ENCODE peak calls at places on chromosomes 3 and 15, in six cellular contexts. K is GM23248, R is GM23338, J is HCT116, D is PC-3, C is MM.1S. Q is an unnamed sample.

GRCh38 chr15:56929389-56929788 is 10.9 kb downstream of the TCF12 start:
- DNase-seq in K (peak), R (no peak), J (no peak), D (peak), C (no peak), Q (no peak)

GRCh38 chr3:130014526-130014925 is 40.0 kb downstream of the TRH start:
- DNase-seq in K (peak), R (no peak), J (no peak), D (no peak), C (no peak), Q (no peak)

GRCh38 chr3:161890147-161890625 is 393.6 kb downstream of the OTOL1 start:
- DNase-seq in K (peak), R (no peak), J (peak), D (peak), C (no peak), Q (no peak)

GRCh38 chr3:23748398-23749110 is 57.2 kb upstream of the UBE2E1 start:
- DNase-seq in K (peak), R (no peak), J (no peak), D (peak), C (no peak), Q (no peak)

GRCh38 chr3:157248590-157249425 is 88.9 kb upstream of the CCNL1 start:
- DNase-seq in K (peak), R (no peak), J (peak), D (peak), C (peak), Q (no peak)

GRCh38 chr3:139935866-139936817 is 1.2 kb downstream of the CLSTN2 start:
- DNase-seq in K (peak), R (peak), J (no peak), D (no peak), C (no peak), Q (no peak)

GRCh38 chr15:32778391-32779176 is 60.8 kb downstream of the GREM1 start:
- DNase-seq in K (no peak), R (no peak), J (no peak), D (peak), C (no peak), Q (no peak)

GRCh38 chr3:126696701-126697267 is 7.3 kb upstream of the CHCHD6 start:
- DNase-seq in K (no peak), R (no peak), J (no peak), D (no peak), C (no peak), Q (no peak)

GRCh38 chr3:97910931-97911351 is 61.3 kb downstream of the RIOX2 start:
- DNase-seq in K (no peak), R (no peak), J (no peak), D (no peak), C (no peak), Q (peak)

GRCh38 chr15:50873935-50874353 is 34.5 kb upstream of the AP4E1 start:
- DNase-seq in K (no peak), R (no peak), J (no peak), D (no peak), C (peak), Q (no peak)
- H3K4me3 ChIP-seq in K (no peak), R (no peak), J (no peak), D (no peak), C (no peak), Q (no peak)

GRCh38 chr3:110533089-110533488 is 538.5 kb upstream of the NECTIN3 start:
- DNase-seq in K (peak), R (no peak), J (no peak), D (no peak), C (no peak), Q (no peak)
- TF ChIP-seq EZH2phosphoT487 in K (no peak), R (no peak), J (no peak), D (no peak), C (no peak), Q (no peak)

GRCh38 chr15:50244959-50245624 is 20.4 kb downstream of the HDC start:
- DNase-seq in K (no peak), R (no peak), J (no peak), D (no peak), C (no peak), Q (no peak)

GRCh38 chr15:50249704-50250103 is 15.8 kb downstream of the HDC start:
- DNase-seq in K (no peak), R (no peak), J (no peak), D (no peak), C (no peak), Q (no peak)

GRCh38 chr15:50250789-50251394 is 14.6 kb downstream of the HDC start:
- DNase-seq in K (no peak), R (no peak), J (no peak), D (no peak), C (no peak), Q (no peak)

GRCh38 chr15:50248994-50249586 is 16.4 kb downstream of the HDC start:
- DNase-seq in K (peak), R (no peak), J (no peak), D (no peak), C (no peak), Q (no peak)

GRCh38 chr15:50247819-50248650 is 17.5 kb downstream of the HDC start:
- DNase-seq in K (no peak), R (no peak), J (no peak), D (no peak), C (peak), Q (no peak)
- H3K4me3 ChIP-seq in K (no peak), R (no peak), J (no peak), D (no peak), C (peak), Q (no peak)

DNA sequence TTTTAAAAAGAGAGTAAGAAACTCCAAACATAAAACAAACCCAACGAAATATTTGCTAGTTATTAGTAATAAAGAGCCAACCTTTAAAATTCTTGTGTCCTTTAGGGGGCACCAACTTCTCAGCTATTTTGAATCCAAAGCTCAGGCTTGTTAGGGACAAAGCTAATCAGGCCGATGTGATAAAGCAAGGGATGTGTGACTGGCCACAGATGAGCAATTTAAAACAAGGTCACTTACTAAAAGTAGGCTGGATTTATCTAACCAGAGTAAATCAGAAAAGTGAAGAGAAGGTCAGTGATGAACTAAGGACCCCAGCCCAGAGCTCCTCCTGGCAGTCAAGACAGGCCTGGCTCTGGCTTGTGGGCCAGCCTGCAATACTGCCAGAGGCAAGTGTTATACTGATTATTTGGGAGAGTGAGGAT is 108.5 kb downstream of the CYP19A1 start:
- DNase-seq in K (peak), R (peak), J (no peak), D (peak), C (peak), Q (peak)
- TF ChIP-seq EZH2phosphoT487 in K (no peak), R (no peak), J (no peak), D (no peak), C (no peak), Q (no peak)

DNA sequence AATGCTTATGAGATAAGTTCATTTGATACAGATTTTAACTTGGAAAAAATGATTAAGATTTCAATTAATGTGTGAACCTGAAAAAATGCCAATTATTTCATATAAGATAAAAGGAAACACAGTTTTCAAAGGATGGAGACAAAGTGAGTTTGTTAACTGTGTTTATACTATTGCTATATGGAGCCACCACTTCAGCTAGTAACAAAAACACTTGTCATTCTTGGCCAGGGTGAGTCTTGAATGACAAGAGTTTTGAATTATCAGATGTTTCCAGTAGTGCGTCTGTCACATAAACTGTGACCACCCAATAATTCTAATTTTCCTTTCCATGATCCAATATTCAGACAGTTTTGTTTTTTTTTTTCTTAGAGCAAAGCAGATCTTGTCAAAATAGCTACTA is 78.0 kb upstream of the GADL1 start:
- DNase-seq in K (no peak), R (no peak), J (no peak), D (no peak), C (no peak), Q (no peak)
- H3K4me3 ChIP-seq in K (no peak), R (no peak), J (no peak), D (no peak), C (no peak), Q (no peak)

GRCh38 chr3:133472889-133473288 is 73.0 kb downstream of the BFSP2 start:
- DNase-seq in K (no peak), R (no peak), J (no peak), D (no peak), C (no peak), Q (peak)

GRCh38 chr3:133476971-133477375 is 77.1 kb downstream of the BFSP2 start:
- DNase-seq in K (no peak), R (no peak), J (no peak), D (no peak), C (no peak), Q (peak)

GRCh38 chr3:133474251-133474801 is 74.5 kb downstream of the BFSP2 start:
- DNase-seq in K (peak), R (no peak), J (no peak), D (no peak), C (peak), Q (no peak)

GRCh38 chr3:133477497-133477896 is 77.6 kb downstream of the BFSP2 start:
- DNase-seq in K (no peak), R (no peak), J (no peak), D (no peak), C (peak), Q (peak)

GRCh38 chr3:133475245-133476010 is 75.6 kb downstream of the BFSP2 start:
- DNase-seq in K (no peak), R (no peak), J (no peak), D (no peak), C (peak), Q (peak)
- TF ChIP-seq EZH2phosphoT487 in K (no peak), R (no peak), J (no peak), D (no peak), C (no peak), Q (no peak)

DNA sequence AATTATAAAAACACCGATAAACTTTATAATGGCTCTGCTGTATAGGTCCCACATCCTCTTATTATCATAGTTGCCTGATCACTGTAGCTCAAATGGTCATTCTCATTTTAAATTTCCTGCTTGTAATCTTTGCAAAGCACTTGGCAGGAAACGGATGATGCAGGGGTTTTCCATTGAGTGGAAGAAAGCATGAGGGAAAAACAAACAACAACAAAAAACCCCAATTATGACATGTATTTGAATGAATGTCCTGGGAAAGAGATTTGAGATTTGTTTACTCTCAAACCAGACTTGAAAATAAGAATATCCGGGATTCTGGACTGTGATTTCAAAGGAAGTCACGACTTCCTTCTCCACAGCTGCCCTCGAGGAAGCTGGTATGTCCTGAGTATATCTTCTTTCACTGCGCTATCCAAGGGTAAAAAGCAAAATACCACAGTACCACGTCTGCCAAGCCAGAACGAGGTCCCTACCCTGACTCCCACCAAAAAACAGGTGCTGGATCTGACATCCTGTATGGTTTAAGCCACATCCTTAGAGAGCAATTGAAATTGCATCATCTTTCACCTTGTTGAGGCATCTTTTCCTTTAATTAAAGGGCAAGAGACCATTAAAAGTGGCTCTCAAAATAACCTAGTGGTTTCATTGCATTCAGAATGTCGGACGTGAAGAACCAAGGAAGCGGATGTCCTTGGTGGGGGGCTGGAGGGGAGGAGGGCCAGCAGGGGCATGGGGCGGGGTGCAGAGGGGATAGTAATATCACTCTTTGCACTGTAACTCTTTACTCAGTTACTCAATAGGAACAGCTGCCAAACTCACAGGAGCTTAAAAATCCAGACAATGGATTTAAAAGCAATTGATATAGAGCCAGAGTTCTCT is 13.5 kb upstream of the TIPIN start:
- DNase-seq in K (peak), R (peak), J (no peak), D (peak), C (peak), Q (peak)
- H3K4me3 ChIP-seq in K (no peak), R (no peak), J (no peak), D (peak), C (peak), Q (peak)

DNA sequence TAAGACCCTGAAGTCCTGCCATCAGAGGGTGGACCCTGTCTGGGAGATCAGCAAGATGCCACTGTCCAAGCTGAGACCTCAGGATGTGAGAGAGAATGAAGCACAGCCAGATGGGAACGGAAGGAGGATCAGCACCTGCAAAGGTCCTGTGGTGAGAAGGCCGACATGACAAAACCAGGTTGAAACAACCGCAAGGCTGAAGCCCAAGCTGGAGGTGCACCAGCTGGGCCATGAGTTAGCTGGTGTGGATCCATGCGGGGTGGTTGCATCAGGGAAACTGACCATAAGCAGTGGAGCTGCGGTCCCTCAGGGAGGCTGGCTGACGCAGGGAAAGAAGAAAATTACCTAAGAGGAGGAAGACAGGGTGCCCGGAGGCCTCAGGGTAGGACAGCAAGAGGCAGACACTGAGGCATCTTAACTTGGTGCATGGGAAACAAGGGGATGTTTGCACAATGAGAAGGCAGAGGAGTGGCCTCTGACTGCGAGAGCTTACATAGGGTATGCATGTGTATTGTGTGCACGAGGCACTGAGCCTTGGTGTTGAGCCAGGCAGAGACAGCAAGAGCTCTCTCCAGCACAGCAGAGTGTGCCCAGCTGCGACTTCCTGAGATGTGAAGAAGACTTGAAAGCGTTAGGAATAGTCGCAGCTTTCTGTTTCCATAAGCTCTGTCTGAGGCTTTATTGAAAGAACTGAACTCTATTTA is 497.7 kb downstream of the OCA2 start:
- DNase-seq in K (peak), R (no peak), J (no peak), D (peak), C (peak), Q (no peak)
- TF ChIP-seq EZH2phosphoT487 in K (no peak), R (no peak), J (no peak), D (no peak), C (no peak), Q (no peak)

GRCh38 chr3:38039101-38039898 is at the start of gene DLEC1:
- DNase-seq in K (no peak), R (peak), J (no peak), D (no peak), C (peak), Q (peak)
- H3K4me3 ChIP-seq in K (no peak), R (peak), J (no peak), D (no peak), C (peak), Q (peak)